ENCODE peak calls at places on chromosomes 13 and 19, in six cellular contexts. D is ovary, T is suprapubic skin, Z is heart left ventricle, I is lower lobe of right lung, H is Peyer's patch. N is an unnamed sample. For H3K4me1 and H3K27me3, the result is how much of the 10 kb centered on the place peaks cover.

GRCh38 chr13:95128045-95128643 is 173.1 kb downstream of the ABCC4 start:
- DNase-seq in D (no peak), Z (no peak), I (no peak), H (no peak), T (no peak), N (no peak)

GRCh38 chr13:25375727-25376358 is 4.1 kb downstream of the ATP8A2 start:
- DNase-seq in D (no peak), I (no peak), Z (no peak), T (no peak), H (peak), N (no peak)

GRCh38 chr19:54096642-54097106 is 3.9 kb downstream of the OSCAR start:
- DNase-seq in Z (no peak), I (no peak), H (peak), D (no peak), T (no peak), N (peak)

GRCh38 chr13:26222523-26223046 is 471 bp upstream of the RNF6 start:
- DNase-seq in H (no peak), T (no peak), Z (no peak), D (no peak), I (no peak), N (peak)

GRCh38 chr19:32322541-32322940 is 22.9 kb upstream of the ZNF507 start:
- DNase-seq in H (peak), T (no peak), Z (no peak), I (no peak), D (no peak), N (peak)

GRCh38 chr19:48480476-48481190 is 11.5 kb downstream of the CYTH2 start:
- DNase-seq in T (no peak), Z (peak), H (peak), I (no peak), D (peak), N (no peak)

GRCh38 chr13:20231839-20232555 is at the start of gene GJB6:
- DNase-seq in D (no peak), H (no peak), T (peak), Z (no peak), I (no peak), N (no peak)

GRCh38 chr13:88744289-88744688 is 1073.1 kb downstream of the SLITRK5 start:
- DNase-seq in T (no peak), I (no peak), Z (no peak), H (no peak), D (no peak), N (no peak)

GRCh38 chr13:51015973-51016372 is 95.1 kb downstream of the C13orf42 start:
- DNase-seq in D (no peak), I (no peak), H (no peak), T (no peak), Z (no peak), N (no peak)

GRCh38 chr13:81326913-81327312 is 986.0 kb upstream of the SPRY2 start:
- DNase-seq in T (no peak), Z (no peak), D (no peak), I (no peak), H (no peak), N (no peak)

GRCh38 chr19:48571378-48572162 is 19.6 kb downstream of the SULT2B1 start:
- DNase-seq in T (no peak), I (peak), Z (no peak), H (no peak), D (no peak), N (no peak)

GRCh38 chr19:58053480-58054156 is 5.5 kb upstream of the ZNF135 start:
- DNase-seq in I (no peak), Z (no peak), D (no peak), T (no peak), H (no peak), N (no peak)

GRCh38 chr19:48480151-48480475 is 10.9 kb downstream of the CYTH2 start:
- DNase-seq in H (peak), I (peak), T (no peak), D (peak), Z (peak), N (no peak)

GRCh38 chr19:33734913-33735312 is 61.8 kb upstream of the KCTD15 start:
- DNase-seq in I (no peak), Z (peak), D (no peak), H (no peak), T (no peak), N (no peak)

GRCh38 chr19:33286899-33287298 is 15.4 kb downstream of the CEBPA start:
- DNase-seq in H (no peak), D (no peak), I (no peak), Z (no peak), T (no peak), N (no peak)

DNA sequence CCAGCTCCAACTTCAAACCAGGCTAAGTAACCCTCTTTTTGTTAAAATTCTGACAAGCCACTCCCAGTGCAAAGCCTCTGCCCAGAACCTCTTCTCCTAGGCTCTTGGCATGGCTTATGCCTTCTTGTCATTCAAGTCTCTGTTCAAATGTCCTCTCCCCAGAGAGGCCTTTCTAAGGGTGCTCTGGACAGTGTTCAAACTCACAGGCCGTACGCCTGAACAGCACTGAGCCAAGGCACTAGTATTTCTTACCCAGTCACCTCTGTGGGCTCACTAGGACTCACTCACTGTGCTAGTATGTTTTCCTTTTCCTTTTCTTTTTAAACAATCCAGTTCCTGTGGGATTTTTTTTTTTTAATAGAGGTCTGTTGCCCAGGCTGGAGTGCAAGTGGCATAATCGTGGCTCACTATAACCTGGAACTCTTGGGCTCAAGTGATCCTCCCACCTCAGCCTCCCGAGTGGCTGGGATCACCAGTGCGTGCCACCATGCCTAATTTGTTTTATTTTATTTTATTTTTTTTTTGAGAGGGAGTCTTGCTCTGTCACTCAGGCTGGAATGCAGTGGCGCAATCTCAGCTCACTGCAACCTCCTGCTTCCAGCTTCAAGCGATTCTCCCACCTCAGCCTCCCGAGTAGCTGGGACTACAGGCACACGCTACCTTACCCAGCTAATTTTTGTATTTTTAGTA is 2.3 kb upstream of the ASF1B start:
- DNase-seq in H (no peak), T (no peak), Z (peak), D (no peak), I (no peak), N (no peak)
- TF ChIP-seq CTCF in H (no peak), T (no peak), Z (no peak), D (no peak), I (no peak), N (no peak)

GRCh38 chr19:2168619-2169424 is 5.1 kb downstream of the DOT1L start:
- DNase-seq in H (peak), D (peak), T (peak), Z (peak), I (peak), N (peak)

GRCh38 chr19:2170219-2170618 is 6.5 kb downstream of the DOT1L start:
- DNase-seq in H (no peak), I (no peak), T (no peak), Z (no peak), D (no peak), N (no peak)

GRCh38 chr19:2167896-2168618 is 4.3 kb downstream of the DOT1L start:
- DNase-seq in Z (peak), H (peak), D (no peak), T (no peak), I (peak), N (no peak)

GRCh38 chr19:2164020-2164988 is 571 bp downstream of the DOT1L start:
- DNase-seq in Z (no peak), I (no peak), D (no peak), H (no peak), T (peak), N (peak)

GRCh38 chr19:2166741-2167738 is 3.3 kb downstream of the DOT1L start:
- DNase-seq in H (peak), D (peak), T (peak), I (peak), Z (peak), N (no peak)
- H3K4me1 ChIP-seq in H (half or more), D (under half), T (half or more), I (half or more), Z (half or more), N (under half)

DNA sequence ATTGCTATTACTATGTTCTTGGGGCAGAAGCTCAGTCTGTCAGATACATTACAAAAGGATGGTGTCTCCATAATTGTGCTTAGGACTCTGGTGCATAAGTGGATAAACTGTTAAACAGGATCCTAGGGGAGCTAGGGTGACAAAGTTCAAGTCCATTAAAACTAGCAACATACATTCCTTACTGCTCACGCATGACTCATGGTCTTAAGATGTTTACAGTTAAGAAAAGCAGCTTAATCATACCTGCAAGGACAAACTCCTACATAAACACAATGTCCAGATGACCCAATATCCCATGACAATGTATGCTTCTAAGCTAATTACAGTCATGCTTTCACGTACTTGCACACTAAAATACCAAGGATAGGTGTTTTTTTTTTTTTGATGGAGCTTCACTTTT is 3.5 kb upstream of the ZNF701 start:
- DNase-seq in I (no peak), H (no peak), T (no peak), Z (no peak), D (no peak), N (peak)
- H3K27me3 ChIP-seq in I (under half), H (under half), T (under half), Z (under half), D (under half), N (under half)

GRCh38 chr19:29783627-29784190 is 28.1 kb upstream of the CCNE1 start:
- DNase-seq in T (no peak), H (no peak), I (no peak), Z (no peak), D (no peak), N (no peak)

GRCh38 chr19:29789007-29789406 is 22.8 kb upstream of the CCNE1 start:
- DNase-seq in D (no peak), I (no peak), Z (no peak), H (no peak), T (no peak), N (peak)

GRCh38 chr19:29785360-29785759 is 26.4 kb upstream of the CCNE1 start:
- DNase-seq in T (no peak), Z (no peak), D (no peak), I (no peak), H (no peak), N (no peak)

GRCh38 chr19:29784598-29785223 is 27.1 kb upstream of the CCNE1 start:
- DNase-seq in D (no peak), I (no peak), T (no peak), H (no peak), Z (no peak), N (no peak)

DNA sequence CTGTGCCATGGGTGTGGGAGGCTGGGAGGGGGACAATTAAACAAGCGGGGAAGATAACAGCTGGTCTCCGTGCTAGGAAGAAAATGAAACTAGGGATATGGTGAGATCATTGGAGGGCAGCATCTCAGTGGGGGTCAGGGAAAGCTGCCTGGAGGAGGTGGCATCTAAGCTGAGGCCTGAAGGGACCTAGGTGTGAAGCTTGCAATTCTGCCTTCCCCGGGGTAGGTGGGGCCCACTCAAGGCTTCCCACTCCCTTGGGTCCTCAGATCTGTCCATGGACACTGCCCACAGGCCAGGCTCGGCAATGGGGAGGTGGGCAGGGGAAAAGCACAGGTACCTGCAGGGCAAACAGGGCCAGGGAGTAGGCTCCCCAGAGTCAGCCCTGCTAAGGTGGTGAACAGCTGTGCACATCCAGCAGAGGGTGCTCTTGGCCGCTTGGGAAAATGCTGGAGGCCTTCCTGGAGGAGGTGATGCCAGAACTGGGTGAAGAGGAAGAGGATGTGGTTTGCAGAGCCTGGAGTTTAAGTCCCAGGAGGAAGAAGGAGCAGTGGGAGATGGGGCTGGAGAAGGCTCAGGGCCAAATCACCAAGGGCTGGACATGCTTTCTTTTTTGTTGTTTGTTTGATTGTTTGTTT is 25.7 kb upstream of the CCNE1 start:
- DNase-seq in T (no peak), H (no peak), Z (no peak), I (no peak), D (no peak), N (no peak)
- TF ChIP-seq CTCF in T (no peak), H (no peak), Z (no peak), I (no peak), D (no peak), N (peak)

GRCh38 chr19:35408284-35409171 is 37.7 kb downstream of the GPR42 start:
- DNase-seq in T (peak), H (peak), D (no peak), I (no peak), Z (no peak), N (no peak)
- H3K4me1 ChIP-seq in T (under half), H (under half), D (under half), I (under half), Z (under half), N (under half)

GRCh38 chr13:37701306-37701705 is 102.7 kb upstream of the POSTN start:
- DNase-seq in I (no peak), T (no peak), Z (no peak), D (no peak), H (no peak), N (no peak)
- H3K27me3 ChIP-seq in I (under half), T (under half), Z (under half), D (under half), H (under half), N (under half)

GRCh38 chr13:111909501-111909900 is 157.4 kb upstream of the SOX1 start:
- DNase-seq in Z (no peak), H (peak), I (no peak), D (no peak), T (peak), N (no peak)
- TF ChIP-seq CTCF in Z (no peak), H (no peak), I (no peak), D (no peak), T (no peak), N (no peak)

DNA sequence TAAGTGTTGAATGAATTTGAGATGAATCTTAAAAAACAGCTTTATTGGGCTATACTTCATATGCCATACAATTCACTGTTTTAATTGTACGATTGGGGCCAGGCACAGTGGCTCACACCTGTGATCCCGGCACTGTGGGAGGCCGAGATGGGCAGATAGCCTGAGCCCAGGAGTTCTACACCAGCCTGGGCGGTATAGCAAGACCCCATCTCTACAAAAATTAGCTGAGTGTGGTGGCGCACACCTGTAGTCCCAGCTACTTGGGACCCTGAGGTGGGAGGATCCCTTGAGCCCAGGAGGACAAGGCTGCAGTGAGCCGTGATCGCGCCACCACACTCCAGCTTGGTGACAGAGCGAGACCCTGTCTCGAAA is 10.3 kb downstream of the ARID3A start:
- DNase-seq in Z (no peak), D (no peak), T (no peak), H (no peak), I (no peak), N (no peak)
- H3K4me1 ChIP-seq in Z (under half), D (under half), T (under half), H (under half), I (half or more), N (under half)